ENCODE peak calls at places on chromosome 15, in five cellular contexts. H is left ventricle myocardium inferior, F is body of pancreas, E is aorta, T is fibroblast of lung. M is an unnamed sample.

GRCh38 chr15:84811151-84811550 is 6.0 kb upstream of the ALPK3 start:
- DNase-seq in T (no peak), E (no peak), F (no peak), H (no peak), M (no peak)

GRCh38 chr15:38195191-38195901 is 57.3 kb upstream of the SPRED1 start:
- DNase-seq in H (no peak), E (no peak), F (no peak), T (no peak), M (no peak)

GRCh38 chr15:86300371-86301106 is 220.9 kb downstream of the AGBL1 start:
- DNase-seq in T (no peak), E (no peak), F (no peak), H (no peak), M (no peak)

GRCh38 chr15:22257668-22258401 is 177.5 kb downstream of the OR4M2 start:
- DNase-seq in H (no peak), F (no peak), E (peak; percentile 75), T (no peak), M (no peak)

GRCh38 chr15:61743352-61743909 is 316.8 kb downstream of the VPS13C start:
- DNase-seq in E (no peak), H (no peak), F (no peak), T (no peak), M (no peak)

GRCh38 chr15:65796610-65797012 is 4.5 kb upstream of the DENND4A start:
- DNase-seq in E (no peak), H (no peak), T (peak; percentile 60), F (no peak), M (no peak)

GRCh38 chr15:55204464-55204863 is 7.7 kb upstream of the RSL24D1 start:
- DNase-seq in T (no peak), E (no peak), H (no peak), F (no peak), M (no peak)

GRCh38 chr15:69039516-69040225 is 25.2 kb downstream of the NOX5 start:
- DNase-seq in H (no peak), F (no peak), E (no peak), T (no peak), M (no peak)

GRCh38 chr15:40106203-40107161 is 2.2 kb downstream of the BMF start:
- DNase-seq in H (peak; percentile 69), T (peak; percentile 70), E (no peak), F (peak; percentile 94), M (no peak)

GRCh38 chr15:69881760-69882159 is 216.0 kb downstream of the TLE3 start:
- DNase-seq in T (no peak), H (no peak), F (no peak), E (no peak), M (no peak)

GRCh38 chr15:40843885-40844542 is at the start of gene SPINT1:
- DNase-seq in H (no peak), T (no peak), F (peak; percentile 72), E (peak; percentile 79), M (no peak)

GRCh38 chr15:70488002-70488605 is 275.3 kb downstream of the UACA start:
- DNase-seq in F (peak; percentile 80), T (peak; percentile 82), E (peak; percentile 91), H (peak; percentile 69), M (peak; percentile 55)

GRCh38 chr15:41577863-41578735 is 19.1 kb downstream of the TYRO3 start:
- DNase-seq in F (peak; percentile 40), E (no peak), H (no peak), T (no peak), M (no peak)

GRCh38 chr15:84748274-84749110 is at the start of gene ZNF592:
- DNase-seq in H (peak; percentile 89), E (peak; percentile 95), T (peak; percentile 73), F (peak; percentile 88), M (peak; percentile 81)

GRCh38 chr15:92839696-92840095 is 60.4 kb upstream of the CHD2 start:
- DNase-seq in E (no peak), H (no peak), F (peak; percentile 59), T (no peak), M (no peak)

GRCh38 chr15:41630616-41631218 is 29.5 kb upstream of the MGA start:
- DNase-seq in F (no peak), E (no peak), T (no peak), H (no peak), M (no peak)

GRCh38 chr15:28876131-28876844 is 9.5 kb upstream of the APBA2 start:
- DNase-seq in H (no peak), F (no peak), T (no peak), E (peak; percentile 55), M (peak; percentile 54)

GRCh38 chr15:40339621-40339945 is 1.2 kb downstream of the CCDC9B start:
- DNase-seq in E (no peak), H (no peak), F (no peak), T (no peak), M (no peak)

GRCh38 chr15:67917037-67917436 is 77.2 kb upstream of the RNU6-1 start:
- DNase-seq in T (no peak), H (peak; percentile 35), E (peak; percentile 83), F (no peak), M (no peak)
- H3K27ac ChIP-seq in T (no peak overlapping the region), H (peak overlapping the region; percentile 81), E (peak overlapping the region; percentile 86), F (no peak overlapping the region), M (no peak overlapping the region)

GRCh38 chr15:74838746-74839525 is 4.0 kb downstream of the ULK3 start:
- DNase-seq in H (no peak), E (no peak), F (no peak), T (no peak), M (no peak)
- H3K4me3 ChIP-seq in H (no peak overlapping the region), E (no peak overlapping the region), F (no peak overlapping the region), T (no peak overlapping the region), M (no peak overlapping the region)

DNA sequence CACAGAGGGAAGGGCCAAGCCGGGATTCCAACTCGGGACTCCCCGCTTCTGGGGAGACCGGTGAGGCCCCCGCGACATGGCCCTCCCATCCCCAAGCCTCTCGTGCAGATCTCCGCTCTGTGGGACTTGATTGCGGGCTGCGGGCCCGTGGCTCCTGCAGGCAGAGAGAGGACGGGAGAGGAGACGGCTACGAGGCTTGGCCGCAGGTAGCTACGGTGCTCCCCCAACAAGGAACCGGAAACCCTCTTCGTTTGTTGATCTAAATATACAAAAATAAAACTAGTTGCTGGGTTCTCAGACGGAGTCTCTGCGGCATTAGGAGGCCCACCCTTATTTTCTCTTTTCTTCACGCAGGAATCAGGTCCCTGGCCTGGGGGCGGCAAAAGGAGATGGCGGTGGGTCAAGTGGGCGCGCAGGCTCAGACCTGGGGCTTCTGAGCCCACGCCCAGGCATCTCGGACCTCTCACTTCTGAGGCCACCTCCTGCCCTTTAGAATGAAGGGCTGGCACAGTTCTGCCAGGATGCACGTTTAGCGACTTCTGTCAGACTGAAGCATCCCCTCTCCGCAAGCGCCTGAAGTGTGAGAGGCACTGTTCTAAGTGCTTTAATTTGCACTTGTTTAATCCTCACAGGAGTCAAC is 10.9 kb downstream of the GNB5 start:
- DNase-seq in T (no peak), H (no peak), F (no peak), E (no peak), M (peak; percentile 77)
- H3K27ac ChIP-seq in T (peak overlapping the region; percentile 82), H (peak overlapping the region; percentile 84), F (peak overlapping the region; percentile 91), E (no peak overlapping the region), M (peak overlapping the region; percentile 99)

DNA sequence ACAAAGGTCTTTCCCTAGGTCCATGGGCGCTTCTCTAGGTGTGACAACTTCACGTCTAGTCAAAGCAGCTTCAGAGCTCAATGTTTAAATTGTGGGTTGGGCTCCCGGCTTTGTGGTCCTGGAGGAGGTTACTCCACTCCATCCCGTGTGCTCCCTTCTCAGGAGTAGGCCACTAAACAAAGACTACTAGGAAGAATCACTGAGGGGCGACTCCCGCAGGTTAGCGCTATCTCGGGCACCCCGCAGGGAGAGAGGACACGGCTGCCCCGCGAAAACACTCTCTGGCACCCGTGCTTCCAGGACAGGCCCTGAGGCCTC is 500 bp downstream of the PARP6 start:
- DNase-seq in F (no peak), E (no peak), H (no peak), T (peak; percentile 24), M (no peak)
- H3K4me3 ChIP-seq in F (peak overlapping the region; percentile 63), E (peak overlapping the region; percentile 94), H (peak overlapping the region; percentile 94), T (peak overlapping the region; percentile 58), M (peak overlapping the region; percentile 69)